ENCODE peak calls at places on chromosomes 1 and 21, in nine cellular contexts. U is transverse colon, O is stomach, W is breast epithelium, S is endothelial cell of umbilical vein, F is GM23338, A is suprapubic skin, Y is vagina, V is esophagus muscularis mucosa. M is an unnamed sample.

GRCh38 chr1:27027575-27028250 is 15.1 kb upstream of the TENT5B start:
- DNase-seq in U (no peak), O (no peak), W (peak; percentile 34), S (no peak), F (no peak), A (no peak), Y (no peak), V (no peak), M (no peak)

GRCh38 chr1:31479801-31480200 is 66.8 kb downstream of the SERINC2 start:
- DNase-seq in U (no peak), O (no peak), W (no peak), S (no peak), F (no peak), A (no peak), Y (no peak), V (no peak), M (no peak)

GRCh38 chr1:156766288-156767100 is 841 bp upstream of the PRCC start:
- DNase-seq in U (no peak), O (no peak), W (no peak), S (no peak), F (peak; percentile 44), A (no peak), Y (no peak), V (no peak), M (no peak)

GRCh38 chr1:106621853-106622252 is 434.6 kb upstream of the PRMT6 start:
- DNase-seq in U (no peak), O (no peak), W (no peak), S (no peak), F (no peak), A (no peak), Y (no peak), V (no peak), M (no peak)

GRCh38 chr1:152018537-152018936 is 18.3 kb downstream of the S100A11 start:
- DNase-seq in U (peak; percentile 19), O (no peak), W (no peak), S (peak; percentile 8), F (peak; percentile 77), A (no peak), Y (no peak), V (no peak), M (no peak)

GRCh38 chr1:31633117-31633516 is 11.6 kb downstream of the PEF1 start:
- DNase-seq in U (peak; percentile 70), O (peak; percentile 53), W (no peak), S (no peak), F (peak; percentile 80), A (no peak), Y (no peak), V (no peak), M (peak; percentile 64)

GRCh38 chr1:53400761-53401379 is 58.3 kb upstream of the DMRTB1 start:
- DNase-seq in U (no peak), O (no peak), W (no peak), S (no peak), F (no peak), A (peak; percentile 40), Y (no peak), V (no peak), M (no peak)

GRCh38 chr1:217135987-217136894 is 413.0 kb upstream of the ESRRG start:
- DNase-seq in U (no peak), O (no peak), W (no peak), S (no peak), F (peak; percentile 58), A (no peak), Y (no peak), V (no peak), M (peak; percentile 43)

GRCh38 chr1:54842963-54843362 is 41.8 kb upstream of the TTC22 start:
- DNase-seq in U (no peak), O (peak; percentile 23), W (no peak), S (no peak), F (no peak), A (peak; percentile 74), Y (peak; percentile 72), V (no peak), M (no peak)

GRCh38 chr1:107141491-107142369 is 891 bp downstream of the NTNG1 start:
- DNase-seq in U (no peak), O (no peak), W (no peak), S (peak; percentile 65), F (peak; percentile 73), A (no peak), Y (no peak), V (no peak), M (peak; percentile 85)

GRCh38 chr21:44290327-44291077 is 4.8 kb downstream of the AIRE start:
- DNase-seq in U (no peak), O (no peak), W (no peak), S (no peak), F (no peak), A (no peak), Y (no peak), V (no peak), M (no peak)

GRCh38 chr21:17101696-17102095 is 411.1 kb upstream of the CXADR start:
- DNase-seq in U (no peak), O (no peak), W (no peak), S (no peak), F (no peak), A (no peak), Y (no peak), V (no peak), M (no peak)

GRCh38 chr1:7290971-7291970 is 479.8 kb upstream of the VAMP3 start:
- DNase-seq in U (no peak), O (no peak), W (no peak), S (no peak), F (no peak), A (peak; percentile 50), Y (peak; percentile 81), V (peak; percentile 87), M (no peak)

GRCh38 chr1:94884101-94884875 is 42.6 kb downstream of the CNN3 start:
- DNase-seq in U (no peak), O (peak; percentile 34), W (peak; percentile 80), S (no peak), F (peak; percentile 87), A (no peak), Y (no peak), V (no peak), M (peak; percentile 51)

GRCh38 chr1:20134995-20135394 is 4.1 kb upstream of the PLA2G2F start:
- DNase-seq in U (no peak), O (no peak), W (no peak), S (no peak), F (no peak), A (no peak), Y (no peak), V (no peak), M (no peak)

GRCh38 chr1:76285578-76286135 is 211.1 kb downstream of the ST6GALNAC3 start:
- DNase-seq in U (no peak), O (no peak), W (no peak), S (no peak), F (no peak), A (no peak), Y (no peak), V (no peak), M (no peak)

GRCh38 chr1:46532498-46533178 is 18.8 kb downstream of the KNCN start:
- DNase-seq in U (peak; percentile 63), O (peak; percentile 64), W (no peak), S (peak; percentile 37), F (peak; percentile 85), A (no peak), Y (no peak), V (no peak), M (peak; percentile 96)

GRCh38 chr1:35377553-35377952 is 109.0 kb downstream of the ZMYM4 start:
- DNase-seq in U (no peak), O (no peak), W (no peak), S (no peak), F (no peak), A (no peak), Y (no peak), V (no peak), M (no peak)

GRCh38 chr21:46622226-46622625 is 13.2 kb upstream of the PRMT2 start:
- DNase-seq in U (peak; percentile 27), O (no peak), W (peak; percentile 74), S (peak; percentile 36), F (peak; percentile 18), A (no peak), Y (no peak), V (no peak), M (peak; percentile 46)
- H3K27ac ChIP-seq in U (peak overlapping the region; percentile 58), O (no peak overlapping the region), W (peak overlapping the region; percentile 88), S (no peak overlapping the region), F (no peak overlapping the region), A (peak overlapping the region; percentile 53), Y (no peak overlapping the region), V (peak overlapping the region; percentile 63), M (no peak overlapping the region)

GRCh38 chr1:41568204-41568603 is 83.7 kb upstream of the EDN2 start:
- DNase-seq in U (no peak), O (no peak), W (no peak), S (no peak), F (no peak), A (no peak), Y (no peak), V (no peak), M (peak; percentile 37)

GRCh38 chr1:41566274-41566885 is 81.9 kb upstream of the EDN2 start:
- DNase-seq in U (no peak), O (no peak), W (no peak), S (no peak), F (no peak), A (no peak), Y (no peak), V (no peak), M (no peak)

GRCh38 chr1:41562328-41562727 is 77.8 kb upstream of the EDN2 start:
- DNase-seq in U (no peak), O (no peak), W (no peak), S (no peak), F (no peak), A (peak; percentile 24), Y (no peak), V (no peak), M (no peak)

GRCh38 chr1:41572224-41572623 is 87.7 kb upstream of the EDN2 start:
- DNase-seq in U (no peak), O (peak; percentile 16), W (no peak), S (no peak), F (no peak), A (no peak), Y (no peak), V (no peak), M (no peak)

GRCh38 chr1:41566969-41567368 is 82.5 kb upstream of the EDN2 start:
- DNase-seq in U (no peak), O (peak; percentile 2), W (no peak), S (no peak), F (no peak), A (no peak), Y (no peak), V (no peak), M (no peak)
- H3K4me1 ChIP-seq in U (no peaks in the 10 kb centered on the region), O (no peaks in the 10 kb centered on the region), W (no peaks in the 10 kb centered on the region), S (no peaks in the 10 kb centered on the region), F (no peaks in the 10 kb centered on the region), A (no peaks in the 10 kb centered on the region), Y (no peaks in the 10 kb centered on the region), V (no peaks in the 10 kb centered on the region), M (no peaks in the 10 kb centered on the region)

GRCh38 chr1:160098852-160099647 is 631 bp upstream of the IGSF8 start:
- DNase-seq in U (peak; percentile 99), O (peak; percentile 98), W (peak; percentile 97), S (peak; percentile 91), F (peak; percentile 97), A (peak; percentile 99), Y (peak; percentile 97), V (peak; percentile 99), M (peak; percentile 100)
- TF ChIP-seq POLR2AphosphoS5 in U (peak; percentile 86), O (peak; percentile 43), W (peak; percentile 77), S (no peak), F (peak; percentile 59), A (no peak), Y (no peak), V (peak; percentile 86), M (peak; percentile 82)

DNA sequence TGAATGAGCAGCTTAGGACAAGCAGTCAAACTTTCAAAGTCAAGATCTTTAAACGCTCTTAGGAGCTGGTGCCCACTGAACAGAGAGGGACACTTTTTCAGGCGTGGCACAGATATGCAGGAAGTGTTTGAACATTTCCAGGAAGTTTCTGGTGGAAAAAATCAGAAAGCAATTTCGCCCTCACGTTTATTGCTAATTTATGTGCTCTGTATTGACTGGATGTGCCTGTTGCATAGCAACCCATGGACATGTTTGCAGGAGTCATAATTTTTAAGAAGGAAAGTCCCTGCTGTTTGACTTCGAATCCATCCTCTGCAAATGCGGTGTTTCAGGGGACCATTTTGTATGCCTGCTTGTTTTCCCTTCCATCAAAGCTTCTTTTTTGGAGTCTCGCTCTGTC is 239.8 kb upstream of the IRF2BP2 start:
- DNase-seq in U (peak; percentile 36), O (no peak), W (no peak), S (no peak), F (no peak), A (no peak), Y (no peak), V (no peak), M (no peak)
- H3K27ac ChIP-seq in U (peak overlapping the region; percentile 18), O (no peak overlapping the region), W (no peak overlapping the region), S (no peak overlapping the region), F (no peak overlapping the region), A (no peak overlapping the region), Y (no peak overlapping the region), V (no peak overlapping the region), M (peak overlapping the region; percentile 55)